ENCODE peak calls at places on chromosome 13, in seven cellular contexts. One of them, this sample, is unnamed.

GRCh38 chr13:20102776-20103175 is 58.1 kb downstream of the GJA3 start:
- DNase-seq in stomach: no peak
- DNase-seq in ovary: no peak
- DNase-seq in GM12891: no peak
- DNase-seq in thyroid gland: no peak
- DNase-seq in tibial nerve: no peak
- DNase-seq in A549: no peak
- DNase-seq in this sample: no peak

GRCh38 chr13:90868321-90868920 is 479.1 kb upstream of the MIR17HG start:
- DNase-seq in stomach: no peak
- DNase-seq in ovary: no peak
- DNase-seq in GM12891: no peak
- DNase-seq in thyroid gland: peak; percentile 17
- DNase-seq in tibial nerve: no peak
- DNase-seq in A549: no peak
- DNase-seq in this sample: peak; percentile 37

GRCh38 chr13:113291997-113292862 is 4.8 kb upstream of the LAMP1 start:
- DNase-seq in stomach: no peak
- DNase-seq in ovary: no peak
- DNase-seq in GM12891: no peak
- DNase-seq in thyroid gland: no peak
- DNase-seq in tibial nerve: no peak
- DNase-seq in A549: no peak
- DNase-seq in this sample: peak; percentile 65

GRCh38 chr13:78701383-78701782 is 42.4 kb upstream of the OBI1 start:
- DNase-seq in stomach: no peak
- DNase-seq in ovary: no peak
- DNase-seq in GM12891: no peak
- DNase-seq in thyroid gland: no peak
- DNase-seq in tibial nerve: no peak
- DNase-seq in A549: no peak
- DNase-seq in this sample: no peak

GRCh38 chr13:28031220-28031903 is 42.9 kb upstream of the URAD start:
- DNase-seq in stomach: no peak
- DNase-seq in ovary: no peak
- DNase-seq in GM12891: no peak
- DNase-seq in thyroid gland: no peak
- DNase-seq in tibial nerve: no peak
- DNase-seq in A549: no peak
- DNase-seq in this sample: peak; percentile 98

GRCh38 chr13:27008733-27009132 is 162.9 kb downstream of the USP12 start:
- DNase-seq in stomach: no peak
- DNase-seq in ovary: no peak
- DNase-seq in GM12891: no peak
- DNase-seq in thyroid gland: no peak
- DNase-seq in tibial nerve: no peak
- DNase-seq in A549: no peak
- DNase-seq in this sample: no peak

GRCh38 chr13:31051999-31052398 is 109.7 kb downstream of the HSPH1 start:
- DNase-seq in stomach: no peak
- DNase-seq in ovary: no peak
- DNase-seq in GM12891: no peak
- DNase-seq in thyroid gland: no peak
- DNase-seq in tibial nerve: no peak
- DNase-seq in A549: no peak
- DNase-seq in this sample: no peak

GRCh38 chr13:24263652-24264051 is 45.7 kb upstream of the C1QTNF9 start:
- DNase-seq in stomach: no peak
- DNase-seq in ovary: peak; percentile 9
- DNase-seq in GM12891: no peak
- DNase-seq in thyroid gland: no peak
- DNase-seq in tibial nerve: no peak
- DNase-seq in A549: no peak
- DNase-seq in this sample: no peak

GRCh38 chr13:38607136-38607535 is 79.7 kb upstream of the FREM2 start:
- DNase-seq in stomach: no peak
- DNase-seq in ovary: no peak
- DNase-seq in GM12891: no peak
- DNase-seq in thyroid gland: no peak
- DNase-seq in tibial nerve: no peak
- DNase-seq in A549: no peak
- DNase-seq in this sample: no peak

GRCh38 chr13:27835799-27836198 is 43.5 kb downstream of the GSX1 start:
- DNase-seq in stomach: no peak
- DNase-seq in ovary: no peak
- DNase-seq in GM12891: no peak
- DNase-seq in thyroid gland: no peak
- DNase-seq in tibial nerve: no peak
- DNase-seq in A549: no peak
- DNase-seq in this sample: no peak

GRCh38 chr13:109577191-109577700 is 209.1 kb downstream of the IRS2 start:
- DNase-seq in stomach: no peak
- DNase-seq in ovary: no peak
- DNase-seq in GM12891: no peak
- DNase-seq in thyroid gland: no peak
- DNase-seq in tibial nerve: no peak
- DNase-seq in A549: no peak
- DNase-seq in this sample: no peak

GRCh38 chr13:40971321-40971720 is 47.8 kb downstream of the ELF1 start:
- DNase-seq in stomach: no peak
- DNase-seq in ovary: no peak
- DNase-seq in GM12891: no peak
- DNase-seq in thyroid gland: peak; percentile 71
- DNase-seq in tibial nerve: no peak
- DNase-seq in A549: no peak
- DNase-seq in this sample: no peak

GRCh38 chr13:40973409-40973808 is 45.7 kb downstream of the ELF1 start:
- DNase-seq in stomach: no peak
- DNase-seq in ovary: no peak
- DNase-seq in GM12891: no peak
- DNase-seq in thyroid gland: no peak
- DNase-seq in tibial nerve: no peak
- DNase-seq in A549: no peak
- DNase-seq in this sample: no peak

GRCh38 chr13:40970803-40971202 is 48.3 kb downstream of the ELF1 start:
- DNase-seq in stomach: no peak
- DNase-seq in ovary: no peak
- DNase-seq in GM12891: no peak
- DNase-seq in thyroid gland: no peak
- DNase-seq in tibial nerve: no peak
- DNase-seq in A549: no peak
- DNase-seq in this sample: no peak

GRCh38 chr13:40975441-40975840 is 43.7 kb downstream of the ELF1 start:
- DNase-seq in stomach: no peak
- DNase-seq in ovary: no peak
- DNase-seq in GM12891: no peak
- DNase-seq in thyroid gland: no peak
- DNase-seq in tibial nerve: no peak
- DNase-seq in A549: no peak
- DNase-seq in this sample: no peak

GRCh38 chr13:40974460-40975407 is 44.4 kb downstream of the ELF1 start:
- DNase-seq in stomach: no peak
- DNase-seq in ovary: no peak
- DNase-seq in GM12891: no peak
- DNase-seq in thyroid gland: no peak
- DNase-seq in tibial nerve: no peak
- DNase-seq in A549: peak; percentile 25
- DNase-seq in this sample: peak; percentile 90
- TF ChIP-seq POLR2A in stomach: no peak
- TF ChIP-seq POLR2A in ovary: no peak
- TF ChIP-seq POLR2A in GM12891: no peak
- TF ChIP-seq POLR2A in thyroid gland: no peak
- TF ChIP-seq POLR2A in tibial nerve: no peak
- TF ChIP-seq POLR2A in A549: no peak
- TF ChIP-seq POLR2A in this sample: no peak

GRCh38 chr13:42524487-42525034 is 49.4 kb upstream of the TNFSF11 start:
- DNase-seq in stomach: no peak
- DNase-seq in ovary: no peak
- DNase-seq in GM12891: no peak
- DNase-seq in thyroid gland: no peak
- DNase-seq in tibial nerve: no peak
- DNase-seq in A549: no peak
- DNase-seq in this sample: no peak
- TF ChIP-seq POLR2A in stomach: no peak
- TF ChIP-seq POLR2A in ovary: no peak
- TF ChIP-seq POLR2A in GM12891: no peak
- TF ChIP-seq POLR2A in thyroid gland: no peak
- TF ChIP-seq POLR2A in tibial nerve: no peak
- TF ChIP-seq POLR2A in A549: no peak
- TF ChIP-seq POLR2A in this sample: no peak

GRCh38 chr13:98033277-98034247 is 80.1 kb downstream of the IPO5 start:
- DNase-seq in stomach: no peak
- DNase-seq in ovary: peak; percentile 37
- DNase-seq in GM12891: no peak
- DNase-seq in thyroid gland: peak; percentile 48
- DNase-seq in tibial nerve: no peak
- DNase-seq in A549: peak; percentile 13
- DNase-seq in this sample: peak; percentile 35
- TF ChIP-seq POLR2A in stomach: no peak
- TF ChIP-seq POLR2A in ovary: no peak
- TF ChIP-seq POLR2A in GM12891: no peak
- TF ChIP-seq POLR2A in thyroid gland: no peak
- TF ChIP-seq POLR2A in tibial nerve: no peak
- TF ChIP-seq POLR2A in A549: no peak
- TF ChIP-seq POLR2A in this sample: no peak

GRCh38 chr13:92833071-92833470 is 393.5 kb upstream of the GPC6 start:
- DNase-seq in stomach: no peak
- DNase-seq in ovary: no peak
- DNase-seq in GM12891: no peak
- DNase-seq in thyroid gland: no peak
- DNase-seq in tibial nerve: no peak
- DNase-seq in A549: no peak
- DNase-seq in this sample: no peak

GRCh38 chr13:92826197-92826596 is 400.4 kb upstream of the GPC6 start:
- DNase-seq in stomach: no peak
- DNase-seq in ovary: no peak
- DNase-seq in GM12891: no peak
- DNase-seq in thyroid gland: no peak
- DNase-seq in tibial nerve: no peak
- DNase-seq in A549: no peak
- DNase-seq in this sample: no peak

GRCh38 chr13:92829930-92830329 is 396.7 kb upstream of the GPC6 start:
- DNase-seq in stomach: no peak
- DNase-seq in ovary: no peak
- DNase-seq in GM12891: no peak
- DNase-seq in thyroid gland: no peak
- DNase-seq in tibial nerve: no peak
- DNase-seq in A549: no peak
- DNase-seq in this sample: no peak

GRCh38 chr13:92827503-92827902 is 399.1 kb upstream of the GPC6 start:
- DNase-seq in stomach: no peak
- DNase-seq in ovary: no peak
- DNase-seq in GM12891: no peak
- DNase-seq in thyroid gland: no peak
- DNase-seq in tibial nerve: no peak
- DNase-seq in A549: no peak
- DNase-seq in this sample: no peak

DNA sequence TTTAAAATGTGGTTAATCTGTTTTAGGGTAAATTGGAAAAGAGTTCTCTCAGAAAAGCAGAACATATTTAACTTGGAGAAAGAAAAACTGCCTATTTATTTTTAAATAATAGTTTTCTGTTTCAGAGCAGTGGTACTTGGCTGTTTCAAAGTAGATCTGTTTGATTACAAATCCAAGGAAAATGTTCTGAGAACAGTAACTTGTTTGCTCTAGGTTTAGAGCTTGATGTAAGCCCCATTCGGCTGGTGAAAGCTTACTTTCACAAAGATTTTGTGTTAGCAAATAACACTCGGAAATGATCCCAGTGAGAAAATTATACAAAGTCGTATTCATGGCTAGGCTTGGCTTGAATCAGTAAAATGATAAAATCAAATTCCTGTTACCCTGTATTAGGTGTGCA is 395.8 kb upstream of the GPC6 start:
- DNase-seq in stomach: no peak
- DNase-seq in ovary: no peak
- DNase-seq in GM12891: no peak
- DNase-seq in thyroid gland: no peak
- DNase-seq in tibial nerve: no peak
- DNase-seq in A549: no peak
- DNase-seq in this sample: no peak
- TF ChIP-seq POLR2A in stomach: no peak
- TF ChIP-seq POLR2A in ovary: no peak
- TF ChIP-seq POLR2A in GM12891: no peak
- TF ChIP-seq POLR2A in thyroid gland: no peak
- TF ChIP-seq POLR2A in tibial nerve: no peak
- TF ChIP-seq POLR2A in A549: no peak
- TF ChIP-seq POLR2A in this sample: no peak

GRCh38 chr13:42047561-42048322 is 706 bp upstream of the DGKH start:
- DNase-seq in stomach: peak; percentile 57
- DNase-seq in ovary: peak; percentile 50
- DNase-seq in GM12891: peak; percentile 42
- DNase-seq in thyroid gland: peak; percentile 54
- DNase-seq in tibial nerve: no peak
- DNase-seq in A549: peak; percentile 40
- DNase-seq in this sample: peak; percentile 39
- TF ChIP-seq POLR2A in stomach: no peak
- TF ChIP-seq POLR2A in ovary: no peak
- TF ChIP-seq POLR2A in GM12891: no peak
- TF ChIP-seq POLR2A in thyroid gland: peak; percentile 31
- TF ChIP-seq POLR2A in tibial nerve: no peak
- TF ChIP-seq POLR2A in A549: peak; percentile 26
- TF ChIP-seq POLR2A in this sample: no peak

DNA sequence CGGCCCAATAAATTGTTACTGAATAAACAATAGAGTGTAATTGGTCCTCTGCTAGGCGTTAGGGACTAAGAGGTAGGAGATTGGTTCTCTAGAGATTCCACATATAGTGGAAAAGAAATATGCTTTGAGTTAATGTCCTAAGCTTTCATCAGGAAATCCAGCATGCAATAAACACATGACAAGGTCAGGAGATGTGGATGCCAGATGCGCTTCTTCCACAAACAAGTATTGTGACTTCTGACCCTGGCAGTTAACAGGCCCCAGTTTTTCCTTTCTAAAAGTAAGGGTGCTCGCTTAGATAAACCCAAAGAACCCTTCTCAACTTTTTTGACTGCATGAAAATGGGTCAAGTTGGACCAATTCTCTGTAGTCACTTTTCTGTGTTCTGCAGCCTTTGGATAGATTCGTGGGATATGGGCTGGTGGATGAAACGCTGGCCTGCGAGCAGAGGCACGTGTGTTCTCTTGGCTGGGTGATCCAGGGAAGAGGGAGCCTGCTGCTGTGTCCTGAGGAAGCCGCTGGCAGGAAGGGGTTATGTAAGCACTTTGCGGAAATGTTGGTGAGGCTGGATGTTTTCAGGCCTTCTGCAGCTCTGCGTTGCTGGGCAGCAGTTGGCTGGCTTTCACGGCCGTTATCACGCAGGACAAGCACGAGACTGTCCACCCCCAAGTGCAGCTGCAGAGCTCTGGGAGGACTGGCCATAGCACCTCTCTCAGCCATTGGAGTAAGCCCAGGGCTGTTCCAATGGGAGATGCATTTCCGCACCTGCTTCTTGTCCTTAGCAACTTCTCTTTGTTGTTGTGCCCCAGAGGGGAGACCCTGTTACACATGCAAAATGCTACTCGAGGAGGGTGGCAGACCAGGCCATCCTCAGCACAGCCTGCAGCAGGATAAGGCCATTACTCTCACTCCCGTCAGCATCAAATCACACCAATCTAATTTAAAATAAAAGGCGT is 146.8 kb upstream of the SOX21 start:
- DNase-seq in stomach: peak; percentile 35
- DNase-seq in ovary: peak; percentile 59
- DNase-seq in GM12891: no peak
- DNase-seq in thyroid gland: peak; percentile 37
- DNase-seq in tibial nerve: peak; percentile 33
- DNase-seq in A549: no peak
- DNase-seq in this sample: no peak
- TF ChIP-seq POLR2A in stomach: no peak
- TF ChIP-seq POLR2A in ovary: no peak
- TF ChIP-seq POLR2A in GM12891: no peak
- TF ChIP-seq POLR2A in thyroid gland: no peak
- TF ChIP-seq POLR2A in tibial nerve: no peak
- TF ChIP-seq POLR2A in A549: no peak
- TF ChIP-seq POLR2A in this sample: no peak

This sample was measured in NB4.